ENCODE peak calls at places on chromosomes 13 and 19, in five cellular contexts. S is uterus; P is cardiac muscle cell; A is fibroblast of pulmonary artery; H is CD8-positive, alpha-beta T cell. Z is an unnamed sample.

GRCh38 chr13:106083620-106084350 is 451.7 kb downstream of the EFNB2 start:
- DNase-seq in S (no peak), P (peak; percentile 31), A (peak; percentile 66), H (no peak), Z (peak; percentile 40)

GRCh38 chr13:76696370-76696769 is 189.8 kb downstream of the KCTD12 start:
- DNase-seq in S (no peak), P (peak; percentile 34), A (peak; percentile 42), H (no peak), Z (peak; percentile 58)

GRCh38 chr13:114151565-114152284 is 19.3 kb upstream of the RASA3 start:
- DNase-seq in S (no peak), P (peak; percentile 32), A (no peak), H (no peak), Z (no peak)

GRCh38 chr13:50589139-50589538 is 254.4 kb downstream of the DLEU7 start:
- DNase-seq in S (no peak), P (no peak), A (peak; percentile 64), H (no peak), Z (peak; percentile 97)

GRCh38 chr13:47623862-47624261 is 377.2 kb downstream of the SUCLA2 start:
- DNase-seq in S (no peak), P (no peak), A (no peak), H (no peak), Z (no peak)

GRCh38 chr19:33311326-33311682 is 9.0 kb upstream of the CEBPA start:
- DNase-seq in S (no peak), P (no peak), A (no peak), H (no peak), Z (no peak)

GRCh38 chr13:67410645-67411044 is 180.5 kb upstream of the PCDH9 start:
- DNase-seq in S (no peak), P (no peak), A (no peak), H (no peak), Z (no peak)

GRCh38 chr13:113579686-113580085 is 4.9 kb upstream of the TFDP1 start:
- DNase-seq in S (no peak), P (no peak), A (no peak), H (no peak), Z (no peak)

GRCh38 chr13:63351533-63351932 is 1935.9 kb upstream of the PCDH20 start:
- DNase-seq in S (no peak), P (no peak), A (no peak), H (no peak), Z (peak; percentile 57)

GRCh38 chr13:100234524-100235136 is 145.7 kb downstream of the PCCA start:
- DNase-seq in S (no peak), P (no peak), A (peak; percentile 34), H (no peak), Z (peak; percentile 19)

GRCh38 chr13:20126460-20127262 is 34.2 kb downstream of the GJA3 start:
- DNase-seq in S (no peak), P (peak; percentile 78), A (no peak), H (no peak), Z (no peak)

GRCh38 chr19:27720155-27720554 is 1492.8 kb downstream of the UQCRFS1 start:
- DNase-seq in S (no peak), P (no peak), A (no peak), H (no peak), Z (no peak)

GRCh38 chr13:78655007-78655406 is 3.9 kb downstream of the OBI1 start:
- DNase-seq in S (no peak), P (no peak), A (no peak), H (no peak), Z (no peak)

GRCh38 chr13:24741016-24741662 is 22.8 kb upstream of the RNF17 start:
- DNase-seq in S (no peak), P (no peak), A (no peak), H (no peak), Z (no peak)

GRCh38 chr19:5828661-5829566 is 10.6 kb downstream of the FUT6 start:
- DNase-seq in S (peak; percentile 34), P (peak; percentile 96), A (peak; percentile 13), H (no peak), Z (peak; percentile 21)

GRCh38 chr13:50626031-50626643 is 217.4 kb downstream of the DLEU7 start:
- DNase-seq in S (no peak), P (no peak), A (peak; percentile 90), H (no peak), Z (peak; percentile 60)

GRCh38 chr13:90622547-90622946 is 724.9 kb upstream of the MIR17HG start:
- DNase-seq in S (no peak), P (no peak), A (peak; percentile 30), H (no peak), Z (no peak)

GRCh38 chr19:48501961-48502719 is 9.5 kb downstream of the LMTK3 start:
- DNase-seq in S (no peak), P (peak; percentile 94), A (peak; percentile 45), H (peak; percentile 49), Z (no peak)

GRCh38 chr13:44523176-44524017 is 52.7 kb downstream of the TSC22D1 start:
- DNase-seq in S (no peak), P (peak; percentile 13), A (peak; percentile 72), H (no peak), Z (peak; percentile 3)

GRCh38 chr19:6271721-6272410 is 7.9 kb downstream of the MLLT1 start:
- DNase-seq in S (peak; percentile 91), P (peak; percentile 71), A (peak; percentile 92), H (no peak), Z (peak; percentile 82)

GRCh38 chr13:60572003-60572792 is 175.2 kb downstream of the TDRD3 start:
- DNase-seq in S (no peak), P (no peak), A (peak; percentile 58), H (no peak), Z (peak; percentile 69)

GRCh38 chr13:59780058-59780457 is 383.7 kb downstream of the DIAPH3 start:
- DNase-seq in S (no peak), P (no peak), A (no peak), H (no peak), Z (no peak)

GRCh38 chr19:56690668-56691067 is 19.1 kb upstream of the ZNF835 start:
- DNase-seq in S (no peak), P (no peak), A (no peak), H (no peak), Z (no peak)

GRCh38 chr13:36850790-36851438 is 31.9 kb downstream of the RFXAP start:
- DNase-seq in S (no peak), P (peak; percentile 30), A (peak; percentile 13), H (no peak), Z (no peak)

GRCh38 chr19:13089139-13089856 is 13.4 kb downstream of the LYL1 start:
- DNase-seq in S (no peak), P (no peak), A (no peak), H (no peak), Z (no peak)

GRCh38 chr19:33089061-33089460 is 8.1 kb downstream of the GPATCH1 start:
- DNase-seq in S (no peak), P (no peak), A (no peak), H (no peak), Z (no peak)

GRCh38 chr19:46635920-46636761 is at the start of gene GNG8:
- DNase-seq in S (no peak), P (peak; percentile 35), A (no peak), H (no peak), Z (no peak)

DNA sequence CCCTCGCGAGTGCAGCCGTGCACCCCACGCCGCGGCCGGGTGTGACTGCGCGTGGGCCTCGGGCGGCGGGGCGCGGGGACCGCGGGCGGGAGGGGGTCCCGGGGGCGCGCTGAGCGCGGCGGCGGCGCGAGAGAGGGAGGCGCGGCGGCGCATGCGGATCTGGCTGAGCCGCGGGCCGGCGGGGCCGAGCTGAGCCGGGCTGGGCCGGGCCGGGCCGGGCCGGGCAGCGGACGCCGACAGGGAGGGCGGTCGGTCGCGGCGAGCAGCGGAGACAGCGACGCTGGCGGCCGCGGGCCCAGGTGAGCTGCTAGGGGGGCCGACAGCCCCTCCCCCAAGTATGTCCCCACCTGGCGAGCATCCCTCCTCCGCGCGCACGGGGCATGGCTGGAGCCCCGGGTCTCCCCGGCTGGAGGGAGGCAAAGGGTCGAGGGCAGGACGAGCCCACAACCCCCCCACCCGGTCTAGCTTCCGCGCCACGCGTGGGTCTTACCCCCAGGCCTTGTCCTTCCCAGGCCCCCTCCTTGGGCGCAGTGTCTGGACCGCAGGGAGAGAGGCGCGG is 285 bp downstream of the SPTBN4 start:
- DNase-seq in S (peak; percentile 26), P (peak; percentile 28), A (no peak), H (no peak), Z (no peak)
- H3K4me3 ChIP-seq in S (peak overlapping the region; percentile 84), P (peak overlapping the region; percentile 19), A (peak overlapping the region; percentile 32), H (no peak overlapping the region), Z (peak overlapping the region; percentile 60)

GRCh38 chr19:17997969-17998826 is 9.8 kb upstream of the ARRDC2 start:
- DNase-seq in S (no peak), P (no peak), A (no peak), H (no peak), Z (peak; percentile 36)
- TF ChIP-seq CTCF in S (no peak), P (no peak), A (peak; percentile 12), H (no peak), Z (no peak)

DNA sequence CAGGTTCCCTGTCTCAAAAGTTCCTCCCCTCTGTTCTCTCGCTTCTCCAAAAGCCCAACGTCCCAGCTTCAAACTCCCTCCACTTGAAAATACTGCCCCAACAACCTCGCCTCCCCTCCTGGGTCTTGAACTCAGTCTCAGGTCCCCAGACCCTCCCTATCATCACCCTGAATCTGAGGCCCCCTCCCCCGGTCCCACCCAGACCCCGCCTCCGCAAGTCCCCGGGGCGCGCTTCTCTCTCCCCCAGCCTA is 280 bp downstream of the SERTAD3 start:
- DNase-seq in S (no peak), P (no peak), A (peak; percentile 26), H (no peak), Z (no peak)
- H3K4me3 ChIP-seq in S (peak overlapping the region; percentile 94), P (peak overlapping the region; percentile 93), A (peak overlapping the region; percentile 100), H (peak overlapping the region; percentile 82), Z (peak overlapping the region; percentile 92)

GRCh38 chr13:88887045-88887662 is 1216.0 kb downstream of the SLITRK5 start:
- DNase-seq in S (no peak), P (peak; percentile 2), A (no peak), H (no peak), Z (no peak)
- TF ChIP-seq CTCF in S (no peak), P (no peak), A (no peak), H (no peak), Z (no peak)